ENCODE peak calls at places on chromosomes 1 and 21, in four cellular contexts. One of them, this sample, is unnamed.

GRCh38 chr1:9909222-9910046 is 635 bp downstream of the CTNNBIP1 start:
- DNase-seq in H54: no peak
- DNase-seq in HTR-8/SVneo: no peak
- DNase-seq in AG09309: no peak
- DNase-seq in this sample: no peak

GRCh38 chr1:46159516-46159915 is 15.4 kb upstream of the TSPAN1 start:
- DNase-seq in H54: no peak
- DNase-seq in HTR-8/SVneo: no peak
- DNase-seq in AG09309: no peak
- DNase-seq in this sample: no peak

GRCh38 chr1:180248176-180248575 is 18.1 kb downstream of the LHX4 start:
- DNase-seq in H54: no peak
- DNase-seq in HTR-8/SVneo: no peak
- DNase-seq in AG09309: no peak
- DNase-seq in this sample: no peak

GRCh38 chr21:23951251-23951650 is 1656.0 kb downstream of the MRPL39 start:
- DNase-seq in H54: no peak
- DNase-seq in HTR-8/SVneo: peak
- DNase-seq in AG09309: no peak
- DNase-seq in this sample: no peak

GRCh38 chr1:89957063-89957462 is 37.8 kb upstream of the ZNF326 start:
- DNase-seq in H54: no peak
- DNase-seq in HTR-8/SVneo: no peak
- DNase-seq in AG09309: no peak
- DNase-seq in this sample: no peak

GRCh38 chr1:2862441-2863148 is 61.1 kb upstream of the TTC34 start:
- DNase-seq in H54: no peak
- DNase-seq in HTR-8/SVneo: no peak
- DNase-seq in AG09309: no peak
- DNase-seq in this sample: no peak

GRCh38 chr1:113392541-113392940 is 2.2 kb downstream of the MAGI3 start:
- DNase-seq in H54: no peak
- DNase-seq in HTR-8/SVneo: no peak
- DNase-seq in AG09309: no peak
- DNase-seq in this sample: no peak

GRCh38 chr1:62373221-62373620 is 54.0 kb upstream of the KANK4 start:
- DNase-seq in H54: no peak
- DNase-seq in HTR-8/SVneo: no peak
- DNase-seq in AG09309: no peak
- DNase-seq in this sample: no peak

GRCh38 chr1:60765204-60765603 is 317.2 kb upstream of the NFIA start:
- DNase-seq in H54: no peak
- DNase-seq in HTR-8/SVneo: no peak
- DNase-seq in AG09309: no peak
- DNase-seq in this sample: peak

GRCh38 chr1:13587256-13588030 is 3.8 kb downstream of the PDPN start:
- DNase-seq in H54: no peak
- DNase-seq in HTR-8/SVneo: peak
- DNase-seq in AG09309: no peak
- DNase-seq in this sample: peak

GRCh38 chr1:156926175-156926574 is 5.7 kb downstream of the LRRC71 start:
- DNase-seq in H54: peak
- DNase-seq in HTR-8/SVneo: peak
- DNase-seq in AG09309: no peak
- DNase-seq in this sample: peak

This sample was measured in dermis microvascular lymphatic vessel endothelial cell.